ENCODE peak calls at places on chromosome 14, in four cellular contexts. I, K, L and Z are unnamed samples.

GRCh38 chr14:99321955-99322730 is 50.1 kb upstream of the BCL11B start:
- DNase-seq in I (no peak), K (no peak), L (no peak), Z (no peak)

GRCh38 chr14:41606249-41607118 is at the start of gene LRFN5:
- DNase-seq in K (no peak), L (no peak), I (peak; percentile 5), Z (no peak)

GRCh38 chr14:36820111-36820709 is 158.6 kb downstream of the PAX9 start:
- DNase-seq in I (no peak), K (no peak), L (no peak), Z (no peak)

GRCh38 chr14:34732802-34733201 is 18.4 kb upstream of the CFL2 start:
- DNase-seq in K (no peak), L (no peak), I (no peak), Z (peak; percentile 47)

GRCh38 chr14:89598548-89599186 is 181.6 kb upstream of the FOXN3 start:
- DNase-seq in I (no peak), K (no peak), L (no peak), Z (peak; percentile 13)

GRCh38 chr14:91283666-91284065 is 39.2 kb upstream of the GPR68 start:
- DNase-seq in I (no peak), K (no peak), L (no peak), Z (no peak)

GRCh38 chr14:102182190-102182589 is 42.5 kb downstream of the WDR20 start:
- DNase-seq in L (no peak), K (no peak), I (no peak), Z (no peak)

GRCh38 chr14:32933623-32933942 is 5.1 kb upstream of the NPAS3 start:
- DNase-seq in K (no peak), I (no peak), L (no peak), Z (no peak)

GRCh38 chr14:72049462-72049861 is 117.2 kb downstream of the RGS6 start:
- DNase-seq in L (no peak), K (peak; percentile 64), I (no peak), Z (no peak)

GRCh38 chr14:68160779-68161546 is 341.4 kb downstream of the RAD51B start:
- DNase-seq in K (no peak), L (no peak), I (no peak), Z (no peak)

GRCh38 chr14:75220097-75220496 is 43.7 kb upstream of the TMED10 start:
- DNase-seq in K (no peak), I (no peak), L (no peak), Z (no peak)

GRCh38 chr14:105947599-105947998 is 421.2 kb downstream of the TMEM121 start:
- DNase-seq in L (no peak), I (no peak), K (no peak), Z (no peak)

GRCh38 chr14:101709962-101710891 is 51.3 kb upstream of the PPP2R5C start:
- DNase-seq in L (no peak), I (peak; percentile 68), K (no peak), Z (peak; percentile 39)

GRCh38 chr14:21974741-21975140 is 301.1 kb upstream of the OR4E1 start:
- DNase-seq in L (no peak), I (no peak), K (no peak), Z (no peak)

GRCh38 chr14:73824536-73824935 is 27.1 kb upstream of the PTGR2 start:
- DNase-seq in L (no peak), I (no peak), K (no peak), Z (no peak)

DNA sequence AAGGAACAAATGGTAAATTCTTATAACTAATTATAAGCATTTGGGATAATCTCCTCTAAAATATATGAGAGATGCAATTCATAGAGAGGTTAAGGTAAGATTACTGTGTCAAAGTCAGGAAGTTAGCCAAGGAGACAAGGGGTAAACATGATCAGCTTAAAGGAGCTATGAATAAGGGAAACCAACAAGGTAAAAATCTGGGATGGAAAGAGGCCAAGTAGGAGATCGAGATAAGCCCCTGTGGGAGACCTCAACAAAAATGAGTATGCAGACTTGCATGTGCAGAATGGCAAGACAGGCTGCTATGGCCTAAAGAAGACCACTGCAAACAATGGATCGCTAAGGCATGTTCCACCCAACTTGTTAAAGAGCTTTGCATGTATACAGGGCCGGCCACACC is 738.7 kb downstream of the GALC start:
- DNase-seq in L (no peak), I (no peak), K (no peak), Z (no peak)
- TF ChIP-seq HDAC6 in L (no peak), I (no peak), K (no peak), Z (no peak)

GRCh38 chr14:92651106-92651792 is 97.2 kb downstream of the LGMN start:
- DNase-seq in K (peak; percentile 76), I (no peak), L (no peak), Z (no peak)

GRCh38 chr14:92654206-92654901 is 94.1 kb downstream of the LGMN start:
- DNase-seq in K (no peak), I (no peak), L (no peak), Z (no peak)

GRCh38 chr14:92651793-92652382 is 96.5 kb downstream of the LGMN start:
- DNase-seq in K (no peak), L (no peak), I (no peak), Z (no peak)

GRCh38 chr14:92653162-92653651 is 95.2 kb downstream of the LGMN start:
- DNase-seq in L (no peak), K (no peak), I (no peak), Z (no peak)

GRCh38 chr14:92652413-92653151 is 95.8 kb downstream of the LGMN start:
- DNase-seq in L (no peak), I (no peak), K (no peak), Z (no peak)
- H3K4me3 ChIP-seq in L (no peak overlapping the region), I (no peak overlapping the region), K (peak overlapping the region; percentile 66), Z (no peak overlapping the region)

GRCh38 chr14:56752428-56752827 is 57.9 kb downstream of the OTX2 start:
- DNase-seq in L (no peak), K (no peak), I (no peak), Z (no peak)

GRCh38 chr14:56759094-56759493 is 51.2 kb downstream of the OTX2 start:
- DNase-seq in L (no peak), K (no peak), I (no peak), Z (no peak)

GRCh38 chr14:56759633-56760032 is 50.6 kb downstream of the OTX2 start:
- DNase-seq in I (no peak), K (no peak), L (no peak), Z (no peak)

GRCh38 chr14:56751471-56751870 is 58.8 kb downstream of the OTX2 start:
- DNase-seq in I (no peak), L (no peak), K (no peak), Z (no peak)

GRCh38 chr14:56754966-56755365 is 55.3 kb downstream of the OTX2 start:
- DNase-seq in I (no peak), K (no peak), L (no peak), Z (no peak)
- TF ChIP-seq HDAC6 in I (no peak), K (no peak), L (no peak), Z (no peak)

GRCh38 chr14:61120576-61120975 is 139.5 kb downstream of the SLC38A6 start:
- DNase-seq in K (no peak), I (no peak), L (no peak), Z (no peak)
- H3K4me3 ChIP-seq in K (peak overlapping the region; percentile 8), I (no peak overlapping the region), L (no peak overlapping the region), Z (no peak overlapping the region)